ENCODE peak calls at places on chromosomes 11 and 22, in five cellular contexts. One of them, this sample, is unnamed.

GRCh38 chr11:36356201-36356600 is 60.1 kb downstream of the PRR5L start:
- DNase-seq in K562: no peak
- DNase-seq in H1: no peak
- DNase-seq in GM12878: peak; percentile 57
- DNase-seq in GM12891: no peak
- DNase-seq in this sample: no peak

GRCh38 chr22:39818050-39818449 is 75.5 kb downstream of the ENTHD1 start:
- DNase-seq in GM12891: no peak
- DNase-seq in GM12878: no peak
- DNase-seq in H1: no peak
- DNase-seq in K562: peak; percentile 32
- DNase-seq in this sample: no peak

GRCh38 chr11:69295995-69296889 is 2.3 kb downstream of the MYEOV start:
- DNase-seq in GM12878: no peak
- DNase-seq in K562: no peak
- DNase-seq in H1: no peak
- DNase-seq in GM12891: no peak
- DNase-seq in this sample: no peak

GRCh38 chr11:16613401-16614381 is 124.8 kb upstream of the C11orf58 start:
- DNase-seq in GM12891: peak; percentile 77
- DNase-seq in GM12878: no peak
- DNase-seq in K562: peak; percentile 85
- DNase-seq in H1: peak; percentile 92
- DNase-seq in this sample: peak; percentile 75

GRCh38 chr11:11336664-11337063 is 16.4 kb downstream of the CSNK2A3 start:
- DNase-seq in GM12878: no peak
- DNase-seq in K562: no peak
- DNase-seq in GM12891: no peak
- DNase-seq in H1: no peak
- DNase-seq in this sample: no peak

GRCh38 chr11:67698247-67698646 is 23.8 kb upstream of the ALDH3B2 start:
- DNase-seq in K562: peak; percentile 45
- DNase-seq in GM12878: no peak
- DNase-seq in H1: peak; percentile 44
- DNase-seq in GM12891: no peak
- DNase-seq in this sample: peak; percentile 20

GRCh38 chr11:107370390-107370789 is 87.2 kb downstream of the CWF19L2 start:
- DNase-seq in H1: no peak
- DNase-seq in GM12891: no peak
- DNase-seq in K562: no peak
- DNase-seq in GM12878: peak; percentile 5
- DNase-seq in this sample: no peak

GRCh38 chr22:18095101-18095805 is 15.4 kb upstream of the TUBA8 start:
- DNase-seq in H1: no peak
- DNase-seq in GM12878: no peak
- DNase-seq in K562: no peak
- DNase-seq in GM12891: no peak
- DNase-seq in this sample: no peak

GRCh38 chr11:68812526-68812925 is 29.2 kb downstream of the CPT1A start:
- DNase-seq in GM12878: no peak
- DNase-seq in K562: no peak
- DNase-seq in GM12891: no peak
- DNase-seq in H1: no peak
- DNase-seq in this sample: no peak

GRCh38 chr11:78277314-78277994 is 88.7 kb downstream of the USP35 start:
- DNase-seq in GM12891: no peak
- DNase-seq in K562: no peak
- DNase-seq in GM12878: no peak
- DNase-seq in H1: no peak
- DNase-seq in this sample: no peak

GRCh38 chr11:92098172-92098571 is 126.4 kb upstream of the FAT3 start:
- DNase-seq in H1: no peak
- DNase-seq in K562: no peak
- DNase-seq in GM12891: no peak
- DNase-seq in GM12878: no peak
- DNase-seq in this sample: no peak

GRCh38 chr11:133619397-133619796 is 87.1 kb upstream of the OPCML start:
- DNase-seq in K562: no peak
- DNase-seq in H1: peak; percentile 47
- DNase-seq in GM12891: no peak
- DNase-seq in GM12878: no peak
- DNase-seq in this sample: no peak

GRCh38 chr11:87180743-87181142 is 143.0 kb downstream of the TMEM135 start:
- DNase-seq in K562: no peak
- DNase-seq in GM12878: no peak
- DNase-seq in H1: no peak
- DNase-seq in GM12891: no peak
- DNase-seq in this sample: no peak

GRCh38 chr22:24230911-24231656 is 13.8 kb downstream of the GGT5 start:
- DNase-seq in H1: peak; percentile 98
- DNase-seq in GM12891: peak; percentile 75
- DNase-seq in GM12878: no peak
- DNase-seq in K562: peak; percentile 47
- DNase-seq in this sample: peak; percentile 65

GRCh38 chr22:28900379-28900778 is 17.0 kb downstream of the ZNRF3 start:
- DNase-seq in H1: no peak
- DNase-seq in K562: no peak
- DNase-seq in GM12891: no peak
- DNase-seq in GM12878: no peak
- DNase-seq in this sample: no peak

GRCh38 chr11:109085708-109086373 is 336.1 kb upstream of the C11orf87 start:
- DNase-seq in K562: no peak
- DNase-seq in GM12891: no peak
- DNase-seq in GM12878: no peak
- DNase-seq in H1: no peak
- DNase-seq in this sample: no peak

GRCh38 chr22:49202226-49202625 is 625.4 kb downstream of the BRD1 start:
- DNase-seq in GM12878: no peak
- DNase-seq in GM12891: no peak
- DNase-seq in H1: peak; percentile 20
- DNase-seq in K562: no peak
- DNase-seq in this sample: no peak

GRCh38 chr11:81987829-81988472 is 745.7 kb downstream of the FAM181B start:
- DNase-seq in GM12878: peak; percentile 16
- DNase-seq in GM12891: no peak
- DNase-seq in H1: no peak
- DNase-seq in K562: no peak
- DNase-seq in this sample: no peak

GRCh38 chr11:131425285-131425684 is 54.9 kb downstream of the NTM start:
- DNase-seq in H1: no peak
- DNase-seq in GM12878: no peak
- DNase-seq in K562: no peak
- DNase-seq in GM12891: no peak
- DNase-seq in this sample: no peak

GRCh38 chr22:46791201-46791731 is 28.8 kb downstream of the TBC1D22A start:
- DNase-seq in GM12891: no peak
- DNase-seq in K562: no peak
- DNase-seq in H1: no peak
- DNase-seq in GM12878: no peak
- DNase-seq in this sample: no peak

GRCh38 chr11:17611503-17612220 is 64.6 kb downstream of the OTOG start:
- DNase-seq in H1: no peak
- DNase-seq in K562: no peak
- DNase-seq in GM12878: no peak
- DNase-seq in GM12891: no peak
- DNase-seq in this sample: no peak

GRCh38 chr11:135074397-135074998 is 662.5 kb upstream of the B3GAT1 start:
- DNase-seq in GM12891: no peak
- DNase-seq in K562: no peak
- DNase-seq in GM12878: no peak
- DNase-seq in H1: no peak
- DNase-seq in this sample: no peak

GRCh38 chr11:67213251-67213650 is 53.0 kb upstream of the GRK2 start:
- DNase-seq in H1: no peak
- DNase-seq in GM12878: peak; percentile 52
- DNase-seq in K562: no peak
- DNase-seq in GM12891: peak; percentile 16
- DNase-seq in this sample: no peak

GRCh38 chr22:21055564-21055834 is 9.8 kb downstream of the LRRC74B start:
- DNase-seq in H1: no peak
- DNase-seq in GM12878: no peak
- DNase-seq in K562: no peak
- DNase-seq in GM12891: no peak
- DNase-seq in this sample: no peak

GRCh38 chr11:132126973-132127900 is 756.8 kb downstream of the NTM start:
- DNase-seq in GM12878: no peak
- DNase-seq in GM12891: no peak
- DNase-seq in H1: no peak
- DNase-seq in K562: no peak
- DNase-seq in this sample: no peak

GRCh38 chr11:20605602-20606091 is 6.2 kb downstream of the SLC6A5 start:
- DNase-seq in GM12891: no peak
- DNase-seq in GM12878: no peak
- DNase-seq in K562: no peak
- DNase-seq in H1: no peak
- DNase-seq in this sample: no peak

GRCh38 chr22:42434283-42434682 is 2.1 kb upstream of the NFAM1 start:
- DNase-seq in GM12878: no peak
- DNase-seq in GM12891: no peak
- DNase-seq in H1: no peak
- DNase-seq in K562: no peak
- DNase-seq in this sample: no peak

GRCh38 chr11:2366271-2366670 is 10.8 kb upstream of the CD81 start:
- DNase-seq in H1: no peak
- DNase-seq in K562: no peak
- DNase-seq in GM12878: no peak
- DNase-seq in GM12891: no peak
- DNase-seq in this sample: no peak
- TF ChIP-seq TAF1 in H1: no peak
- TF ChIP-seq TAF1 in K562: no peak
- TF ChIP-seq TAF1 in GM12878: no peak
- TF ChIP-seq TAF1 in GM12891: no peak
- TF ChIP-seq TAF1 in this sample: no peak

DNA sequence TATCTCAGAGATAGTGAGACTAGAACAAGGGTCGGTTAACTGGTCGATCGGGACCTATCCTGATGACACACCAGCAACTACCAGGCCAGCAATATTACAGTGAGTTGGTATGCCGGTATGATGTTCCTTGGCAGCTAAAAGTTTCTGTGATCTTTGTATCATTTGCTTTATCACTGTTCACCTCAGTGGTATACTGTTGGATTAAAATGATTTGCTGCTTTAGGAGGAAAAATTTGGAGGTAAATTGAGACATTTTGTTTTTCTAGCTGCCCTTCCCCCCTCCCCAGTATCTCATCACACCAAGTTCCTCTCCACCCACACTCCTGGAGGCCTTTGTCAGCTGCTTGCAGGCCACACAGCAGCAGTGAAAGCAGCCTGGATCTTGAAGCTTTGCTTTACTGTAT is 6.9 kb upstream of the SIDT2 start:
- DNase-seq in GM12891: no peak
- DNase-seq in H1: no peak
- DNase-seq in GM12878: no peak
- DNase-seq in K562: peak; percentile 70
- DNase-seq in this sample: no peak
- TF ChIP-seq POLR2AphosphoS5 in GM12891: no peak
- TF ChIP-seq POLR2AphosphoS5 in H1: peak; percentile 55
- TF ChIP-seq POLR2AphosphoS5 in GM12878: no peak
- TF ChIP-seq POLR2AphosphoS5 in K562: peak; percentile 73
- TF ChIP-seq POLR2AphosphoS5 in this sample: peak; percentile 56

DNA sequence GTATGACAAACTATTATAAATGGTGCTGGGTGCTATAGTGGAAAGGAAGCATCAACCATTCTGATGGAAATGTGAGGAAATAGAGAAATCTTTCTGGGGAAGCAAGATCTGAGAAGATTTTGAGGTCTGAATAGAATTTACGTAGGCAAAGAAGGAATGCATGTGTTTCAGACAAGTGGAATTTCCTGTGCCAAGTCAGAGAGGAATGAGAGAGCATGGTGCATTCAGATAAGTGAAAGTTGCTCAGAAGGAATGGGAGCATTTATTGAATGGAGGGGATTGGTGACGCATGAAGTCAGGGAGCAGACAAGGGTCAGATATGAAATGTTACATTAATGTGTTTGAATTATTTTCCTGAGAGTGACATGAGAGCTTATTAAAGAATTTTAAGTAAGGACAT is 725.5 kb downstream of the METTL15 start:
- DNase-seq in GM12878: no peak
- DNase-seq in GM12891: no peak
- DNase-seq in K562: no peak
- DNase-seq in H1: no peak
- DNase-seq in this sample: no peak
- TF ChIP-seq POLR2A in GM12878: no peak
- TF ChIP-seq POLR2A in GM12891: no peak
- TF ChIP-seq POLR2A in K562: no peak
- TF ChIP-seq POLR2A in H1: no peak
- TF ChIP-seq POLR2A in this sample: no peak

GRCh38 chr11:74311352-74311926 is at the start of gene P4HA3:
- DNase-seq in GM12878: no peak
- DNase-seq in K562: peak; percentile 86
- DNase-seq in H1: peak; percentile 92
- DNase-seq in GM12891: peak; percentile 56
- DNase-seq in this sample: peak; percentile 33
- TF ChIP-seq TAF1 in GM12878: no peak
- TF ChIP-seq TAF1 in K562: no peak
- TF ChIP-seq TAF1 in H1: no peak
- TF ChIP-seq TAF1 in GM12891: no peak
- TF ChIP-seq TAF1 in this sample: no peak

GRCh38 chr22:36467042-36467810 is 14.2 kb downstream of the TXN2 start:
- DNase-seq in GM12891: no peak
- DNase-seq in K562: no peak
- DNase-seq in GM12878: no peak
- DNase-seq in H1: no peak
- DNase-seq in this sample: no peak
- TF ChIP-seq POLR2AphosphoS5 in GM12891: no peak
- TF ChIP-seq POLR2AphosphoS5 in K562: no peak
- TF ChIP-seq POLR2AphosphoS5 in GM12878: no peak
- TF ChIP-seq POLR2AphosphoS5 in H1: no peak
- TF ChIP-seq POLR2AphosphoS5 in this sample: no peak

DNA sequence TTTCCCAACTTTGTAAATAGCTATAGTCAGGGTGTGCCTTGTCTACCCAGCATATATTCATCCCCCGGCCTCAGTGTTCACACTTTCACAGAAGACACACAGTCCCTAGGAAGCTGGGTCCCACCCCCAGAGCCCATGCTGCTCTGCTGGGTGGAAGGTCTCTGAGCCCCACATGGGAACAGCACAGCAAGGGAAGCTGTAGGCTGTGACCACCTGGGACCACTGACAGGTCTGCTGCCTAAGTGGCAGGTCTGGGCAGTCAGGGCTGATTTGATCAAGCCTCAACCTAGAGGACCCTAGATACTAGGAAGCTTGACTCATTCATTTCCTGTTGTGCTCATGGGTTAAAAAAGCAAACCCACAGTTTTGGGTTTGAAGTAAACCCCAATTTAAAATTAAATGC is 16.8 kb downstream of the IL10RA start:
- DNase-seq in K562: peak; percentile 58
- DNase-seq in GM12878: no peak
- DNase-seq in GM12891: no peak
- DNase-seq in H1: no peak
- DNase-seq in this sample: no peak
- TF ChIP-seq POLR2A in K562: no peak
- TF ChIP-seq POLR2A in GM12878: no peak
- TF ChIP-seq POLR2A in GM12891: peak; percentile 44
- TF ChIP-seq POLR2A in H1: no peak
- TF ChIP-seq POLR2A in this sample: no peak

GRCh38 chr11:96114178-96115070 is 190.5 kb upstream of the MTMR2 start:
- DNase-seq in K562: no peak
- DNase-seq in GM12878: no peak
- DNase-seq in H1: no peak
- DNase-seq in GM12891: no peak
- DNase-seq in this sample: no peak
- TF ChIP-seq TAF1 in K562: no peak
- TF ChIP-seq TAF1 in GM12878: no peak
- TF ChIP-seq TAF1 in H1: no peak
- TF ChIP-seq TAF1 in GM12891: no peak
- TF ChIP-seq TAF1 in this sample: no peak

GRCh38 chr22:32736746-32737145 is 64.8 kb upstream of the TIMP3 start:
- DNase-seq in GM12891: no peak
- DNase-seq in GM12878: no peak
- DNase-seq in K562: no peak
- DNase-seq in H1: no peak
- DNase-seq in this sample: no peak
- TF ChIP-seq POLR2AphosphoS5 in GM12891: no peak
- TF ChIP-seq POLR2AphosphoS5 in GM12878: no peak
- TF ChIP-seq POLR2AphosphoS5 in K562: no peak
- TF ChIP-seq POLR2AphosphoS5 in H1: no peak
- TF ChIP-seq POLR2AphosphoS5 in this sample: no peak